ENCODE peak calls at places on chromosomes 2 and 18, in nine cellular contexts. L, W, S, I, F, Y, P, X and V are unnamed samples. For H3K4me1, the result is how much of the 10 kb centered on the place peaks cover.

GRCh38 chr2:86790134-86790827 is 432 bp downstream of the CD8A start:
- DNase-seq in L (no peak), W (peak), S (no peak), I (no peak), F (no peak), Y (no peak), P (no peak), X (no peak), V (no peak)

GRCh38 chr2:178279636-178280035 is 85.3 kb downstream of the OSBPL6 start:
- DNase-seq in L (no peak), W (no peak), S (no peak), I (no peak), F (no peak), Y (no peak), P (no peak), X (no peak), V (peak)

GRCh38 chr2:54275541-54275940 is 19.5 kb upstream of the TSPYL6 start:
- DNase-seq in L (no peak), W (no peak), S (no peak), I (no peak), F (no peak), Y (no peak), P (no peak), X (no peak), V (no peak)

GRCh38 chr18:37956902-37957301 is 391.3 kb upstream of the CELF4 start:
- DNase-seq in L (no peak), W (no peak), S (no peak), I (no peak), F (no peak), Y (no peak), P (no peak), X (no peak), V (no peak)

GRCh38 chr2:220493871-220494525 is 866.6 kb downstream of the SLC4A3 start:
- DNase-seq in L (no peak), W (no peak), S (no peak), I (no peak), F (no peak), Y (no peak), P (no peak), X (no peak), V (no peak)

GRCh38 chr2:45170191-45170975 is 161.1 kb upstream of the SIX2 start:
- DNase-seq in L (peak), W (no peak), S (no peak), I (no peak), F (no peak), Y (no peak), P (no peak), X (no peak), V (no peak)

GRCh38 chr2:159145745-159146359 is 140.7 kb downstream of the WDSUB1 start:
- DNase-seq in L (no peak), W (no peak), S (no peak), I (no peak), F (no peak), Y (no peak), P (no peak), X (no peak), V (no peak)

GRCh38 chr2:11307764-11308415 is 36.5 kb downstream of the ROCK2 start:
- DNase-seq in L (no peak), W (no peak), S (no peak), I (no peak), F (no peak), Y (no peak), P (no peak), X (no peak), V (no peak)

GRCh38 chr2:240586198-240586918 is at the start of gene CAPN10:
- DNase-seq in L (peak), W (peak), S (peak), I (peak), F (peak), Y (peak), P (peak), X (peak), V (peak)

GRCh38 chr2:130790808-130791616 is 35.7 kb downstream of the AMER3 start:
- DNase-seq in L (no peak), W (no peak), S (no peak), I (no peak), F (no peak), Y (no peak), P (no peak), X (no peak), V (no peak)

GRCh38 chr2:126761981-126762878 is 106.3 kb downstream of the GYPC start:
- DNase-seq in L (no peak), W (no peak), S (no peak), I (no peak), F (no peak), Y (no peak), P (peak), X (no peak), V (peak)

GRCh38 chr2:12884713-12885282 is 168.1 kb downstream of the TRIB2 start:
- DNase-seq in L (no peak), W (peak), S (no peak), I (no peak), F (peak), Y (no peak), P (peak), X (no peak), V (no peak)

GRCh38 chr2:241268716-241269445 is 46.6 kb downstream of the HDLBP start:
- DNase-seq in L (no peak), W (peak), S (no peak), I (no peak), F (no peak), Y (no peak), P (no peak), X (no peak), V (no peak)

GRCh38 chr2:138207531-138207930 is 243.3 kb downstream of the HNMT start:
- DNase-seq in L (no peak), W (no peak), S (no peak), I (no peak), F (no peak), Y (no peak), P (no peak), X (no peak), V (no peak)

GRCh38 chr2:60947056-60947455 is 65.7 kb downstream of the REL start:
- DNase-seq in L (no peak), W (no peak), S (no peak), I (no peak), F (no peak), Y (no peak), P (no peak), X (no peak), V (no peak)

GRCh38 chr2:46180189-46180588 is 117.0 kb upstream of the EPAS1 start:
- DNase-seq in L (no peak), W (no peak), S (no peak), I (no peak), F (no peak), Y (no peak), P (no peak), X (no peak), V (no peak)

GRCh38 chr2:125280276-125280675 is 1255.2 kb downstream of the CNTNAP5 start:
- DNase-seq in L (no peak), W (no peak), S (no peak), I (no peak), F (no peak), Y (no peak), P (no peak), X (no peak), V (no peak)

GRCh38 chr18:26479686-26480079 is 68.7 kb downstream of the KCTD1 start:
- DNase-seq in L (no peak), W (no peak), S (peak), I (no peak), F (no peak), Y (no peak), P (no peak), X (no peak), V (no peak)

GRCh38 chr18:26540041-26540628 is 8.2 kb downstream of the KCTD1 start:
- DNase-seq in L (no peak), W (peak), S (no peak), I (no peak), F (no peak), Y (no peak), P (no peak), X (no peak), V (no peak)

GRCh38 chr2:132849118-132849517 is 179.1 kb upstream of the LYPD1 start:
- DNase-seq in L (no peak), W (no peak), S (no peak), I (no peak), F (no peak), Y (no peak), P (no peak), X (no peak), V (no peak)

DNA sequence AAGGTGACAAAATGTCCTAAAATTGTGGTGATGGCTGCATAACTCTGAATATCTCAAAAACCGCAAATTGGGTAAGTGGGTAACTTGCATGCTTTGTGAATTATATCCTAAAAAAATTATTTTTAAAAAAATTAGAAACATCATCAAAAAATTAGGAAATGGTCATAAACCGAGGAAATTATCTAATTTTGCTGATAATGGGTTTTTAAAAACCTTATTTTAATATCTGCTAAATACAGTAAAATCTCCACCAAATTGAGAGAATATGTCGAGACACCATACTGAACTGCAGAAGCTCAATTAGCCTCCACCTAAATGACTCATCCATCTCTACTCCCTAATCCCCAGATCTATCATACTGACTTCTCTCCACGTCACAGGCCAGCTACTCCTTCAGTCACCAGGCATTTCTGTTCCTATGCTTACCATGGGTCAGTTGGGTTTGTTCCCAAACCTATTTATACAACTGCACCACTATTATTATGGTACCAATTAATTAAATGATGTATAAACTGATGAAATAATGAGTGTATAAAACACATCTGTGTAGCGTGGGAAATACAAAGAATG is 36.1 kb downstream of the SPIRE1 start:
- DNase-seq in L (no peak), W (no peak), S (no peak), I (no peak), F (no peak), Y (no peak), P (no peak), X (no peak), V (no peak)
- H3K27ac ChIP-seq in L (no peak), W (no peak), S (no peak), I (no peak), F (no peak), Y (no peak), P (no peak), X (no peak), V (no peak)

GRCh38 chr18:48548921-48549320 is 10.1 kb downstream of the CTIF start:
- DNase-seq in L (no peak), W (no peak), S (no peak), I (no peak), F (no peak), Y (no peak), P (peak), X (no peak), V (no peak)

GRCh38 chr18:48545690-48546365 is 7.0 kb downstream of the CTIF start:
- DNase-seq in L (peak), W (peak), S (peak), I (peak), F (peak), Y (peak), P (peak), X (no peak), V (no peak)

GRCh38 chr18:48546411-48546810 is 7.6 kb downstream of the CTIF start:
- DNase-seq in L (no peak), W (no peak), S (no peak), I (no peak), F (no peak), Y (no peak), P (peak), X (no peak), V (no peak)

GRCh38 chr18:48548404-48548771 is 9.6 kb downstream of the CTIF start:
- DNase-seq in L (no peak), W (no peak), S (no peak), I (no peak), F (no peak), Y (peak), P (peak), X (no peak), V (no peak)

GRCh38 chr18:48547456-48548403 is 8.9 kb downstream of the CTIF start:
- DNase-seq in L (no peak), W (peak), S (no peak), I (no peak), F (no peak), Y (peak), P (peak), X (no peak), V (no peak)
- H3K4me1 ChIP-seq in L (under half), W (half or more), S (under half), I (under half), F (under half), Y (under half), P (under half), X (under half), V (under half)

DNA sequence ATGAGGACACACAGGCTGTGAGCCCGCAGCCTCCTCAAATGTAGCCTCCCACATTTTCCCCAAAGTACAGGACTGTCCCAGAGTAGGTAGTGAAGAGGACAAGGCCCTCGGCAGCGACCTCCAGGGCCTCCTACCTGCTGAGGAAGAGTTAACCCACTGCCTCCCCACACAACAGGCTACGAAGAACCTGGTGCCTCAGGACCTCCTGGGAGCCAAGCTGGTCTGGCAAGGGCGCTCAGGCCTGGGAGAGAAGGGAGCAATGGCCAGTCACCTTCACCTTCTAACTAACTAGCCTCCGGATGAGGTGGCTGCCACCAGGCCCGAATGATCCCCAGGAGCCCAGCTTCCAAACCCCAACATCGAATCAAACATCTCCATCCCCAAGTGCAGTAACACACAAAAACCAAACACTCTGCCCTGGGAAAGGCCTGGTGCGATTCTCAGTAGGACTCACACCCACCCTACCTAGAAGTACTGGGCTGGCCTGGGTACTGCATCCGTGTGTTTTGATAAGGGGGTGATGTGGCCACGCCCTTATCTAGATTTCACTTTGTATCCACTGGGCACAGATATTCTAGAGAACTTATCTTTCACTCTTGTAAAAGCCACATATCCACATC is 9.5 kb downstream of the ERFE start:
- DNase-seq in L (no peak), W (no peak), S (no peak), I (peak), F (no peak), Y (no peak), P (no peak), X (no peak), V (no peak)
- TF ChIP-seq POLR2A in L (no peak), W (no peak), S (no peak), I (no peak), F (no peak), Y (no peak), P (no peak), X (no peak), V (no peak)

DNA sequence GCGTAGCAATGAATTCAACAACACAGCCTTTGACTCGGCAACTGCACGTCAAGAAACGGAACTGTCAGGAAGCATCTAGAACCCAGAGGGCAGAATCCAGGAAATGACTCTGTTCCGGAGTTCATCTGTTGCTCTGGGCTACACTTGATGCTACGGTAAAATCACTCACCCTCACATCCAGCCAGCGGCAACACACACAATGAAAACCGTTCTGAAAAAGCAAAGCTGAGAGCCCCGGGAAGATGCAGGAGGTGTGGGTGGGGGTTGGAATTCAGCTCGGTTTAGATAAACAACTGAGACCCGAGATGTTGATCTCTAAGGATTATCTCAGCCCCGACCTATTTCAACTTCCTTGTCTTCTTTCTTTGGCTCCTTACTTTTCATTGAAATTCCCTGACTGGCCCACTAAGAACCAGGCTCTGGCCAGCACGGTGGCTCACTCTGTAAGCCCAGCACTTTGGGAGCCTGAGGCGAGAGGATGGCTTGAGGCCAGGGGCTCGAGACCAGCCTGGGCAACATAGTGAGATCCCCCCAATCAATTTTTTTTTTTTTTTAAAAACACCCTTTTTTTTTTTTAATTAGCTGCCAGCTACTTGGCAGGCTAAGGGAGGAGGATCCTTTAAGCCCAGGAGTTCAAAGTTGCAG is 13.3 kb upstream of the RAB17 start:
- DNase-seq in L (peak), W (no peak), S (no peak), I (no peak), F (no peak), Y (peak), P (no peak), X (no peak), V (peak)
- H3K27ac ChIP-seq in L (no peak), W (no peak), S (no peak), I (no peak), F (no peak), Y (peak), P (peak), X (peak), V (peak)